ENCODE peak calls at places on chromosomes 7 and 10, in seven cellular contexts. Z is cardiac muscle cell, J is brain microvascular endothelial cell, M is adipocyte, E is AG10803, O is transverse colon, Q is right atrium auricular region. F is an unnamed sample.

GRCh38 chr7:35035511-35035921 is 1.8 kb downstream of the DPY19L1 start:
- DNase-seq in E (peak), Z (peak), J (peak), O (peak), Q (no peak), M (peak), F (no peak)

GRCh38 chr10:45817130-45817859 is 30.0 kb downstream of the AGAP4 start:
- DNase-seq in M (no peak), O (no peak), E (no peak), Z (no peak), J (no peak), Q (no peak), F (no peak)

GRCh38 chr10:106387063-106387462 is 777.4 kb downstream of the SORCS1 start:
- DNase-seq in E (peak), Q (no peak), M (peak), O (no peak), Z (no peak), J (no peak), F (no peak)

GRCh38 chr10:104339469-104340098 is 1.3 kb upstream of the ITPRIP start:
- DNase-seq in E (peak), J (peak), O (peak), Q (no peak), Z (peak), M (peak), F (peak)

GRCh38 chr7:102228935-102229334 is 57.7 kb upstream of the SH2B2 start:
- DNase-seq in J (no peak), E (no peak), O (no peak), Z (no peak), Q (no peak), M (no peak), F (no peak)

GRCh38 chr10:35971397-35971796 is 329.3 kb upstream of the FZD8 start:
- DNase-seq in E (no peak), M (no peak), Z (no peak), Q (no peak), O (no peak), J (no peak), F (no peak)

GRCh38 chr7:134890246-134891240 is 95.8 kb upstream of the AGBL3 start:
- DNase-seq in E (peak), Z (no peak), Q (no peak), J (peak), O (no peak), M (peak), F (peak)

GRCh38 chr7:98229991-98230745 is 18.9 kb downstream of the BHLHA15 start:
- DNase-seq in J (no peak), E (no peak), O (no peak), M (no peak), Q (no peak), Z (no peak), F (no peak)

GRCh38 chr7:123966936-123967335 is 41.9 kb downstream of the SPAM1 start:
- DNase-seq in Q (no peak), O (no peak), J (no peak), Z (peak), E (no peak), M (no peak), F (no peak)

GRCh38 chr7:3504384-3504783 is 203.3 kb downstream of the SDK1 start:
- DNase-seq in Q (no peak), Z (no peak), E (no peak), J (no peak), M (no peak), O (no peak), F (no peak)

GRCh38 chr10:132320776-132321469 is 11.1 kb upstream of the LRRC27 start:
- DNase-seq in O (no peak), Q (no peak), J (no peak), E (no peak), M (no peak), Z (no peak), F (no peak)

GRCh38 chr7:2503056-2503941 is 16.3 kb upstream of the LFNG start:
- DNase-seq in O (no peak), M (no peak), Z (no peak), J (no peak), Q (no peak), E (no peak), F (no peak)

GRCh38 chr7:140625908-140626868 is 14.4 kb downstream of the DENND2A start:
- DNase-seq in Z (peak), M (peak), Q (peak), O (peak), J (peak), E (peak), F (peak)

GRCh38 chr7:128264477-128264876 is 23.4 kb downstream of the LEP start:
- DNase-seq in O (peak), M (no peak), E (no peak), J (no peak), Z (no peak), Q (no peak), F (no peak)

GRCh38 chr10:80157561-80157960 is 25.0 kb downstream of the PLAC9 start:
- DNase-seq in M (no peak), Q (no peak), Z (no peak), J (no peak), O (no peak), E (no peak), F (no peak)

GRCh38 chr7:43584200-43584586 is 1.3 kb downstream of the STK17A start:
- DNase-seq in J (peak), Q (peak), M (peak), O (peak), Z (peak), E (peak), F (peak)

GRCh38 chr10:131726967-131727366 is 173.8 kb upstream of the PPP2R2D start:
- DNase-seq in O (no peak), M (no peak), Q (no peak), E (no peak), Z (no peak), J (no peak), F (no peak)

GRCh38 chr7:818031-818699 is 14.1 kb upstream of the SUN1 start:
- DNase-seq in Z (no peak), M (peak), Q (no peak), J (peak), O (no peak), E (peak), F (no peak)

GRCh38 chr10:132640326-132641125 is 102.9 kb downstream of the INPP5A start:
- DNase-seq in E (no peak), J (no peak), M (no peak), Z (no peak), Q (no peak), O (no peak), F (no peak)

GRCh38 chr10:117374506-117375359 is 507 bp downstream of the PDZD8 start:
- DNase-seq in Q (peak), O (peak), Z (peak), M (peak), J (no peak), E (peak), F (no peak)

GRCh38 chr10:24255115-24255895 is 46.4 kb downstream of the KIAA1217 start:
- DNase-seq in Q (no peak), O (no peak), M (no peak), J (no peak), Z (no peak), E (no peak), F (no peak)

GRCh38 chr7:155767562-155768437 is 44.5 kb downstream of the SHH start:
- DNase-seq in J (no peak), Q (no peak), O (no peak), Z (no peak), E (no peak), M (no peak), F (no peak)

GRCh38 chr10:91908358-91909177 is 718 bp downstream of the FGFBP3 start:
- DNase-seq in E (peak), O (peak), J (peak), M (peak), Q (peak), Z (peak), F (peak)

GRCh38 chr10:6033954-6034353 is 28.2 kb downstream of the IL2RA start:
- DNase-seq in E (peak), Q (no peak), J (no peak), M (peak), O (no peak), Z (no peak), F (no peak)

GRCh38 chr10:16919076-16919972 is 102.1 kb upstream of the RSU1 start:
- DNase-seq in M (no peak), J (no peak), Q (no peak), O (no peak), E (no peak), Z (no peak), F (no peak)

GRCh38 chr10:35335718-35336083 is 608 bp upstream of the CCNY start:
- DNase-seq in E (peak), J (no peak), Z (no peak), O (peak), M (no peak), Q (no peak), F (no peak)

GRCh38 chr7:3787717-3788311 is 486.8 kb downstream of the SDK1 start:
- DNase-seq in Q (no peak), J (peak), E (no peak), O (no peak), Z (no peak), M (no peak), F (no peak)

GRCh38 chr7:23544913-23545354 is 13.2 kb upstream of the TRA2A start:
- DNase-seq in M (peak), Q (no peak), O (no peak), E (peak), Z (peak), J (peak), F (peak)

GRCh38 chr7:1458676-1459511 is at the start of gene MICALL2:
- DNase-seq in Z (peak), Q (peak), J (peak), E (peak), O (peak), M (peak), F (peak)

GRCh38 chr10:26890956-26891355 is 30.2 kb upstream of the ABI1 start:
- DNase-seq in Z (peak), E (peak), Q (no peak), O (peak), J (peak), M (peak), F (peak)

GRCh38 chr10:122363311-122363710 is 11.2 kb upstream of the PLEKHA1 start:
- DNase-seq in Q (no peak), O (no peak), E (no peak), Z (no peak), J (no peak), M (no peak), F (peak)

GRCh38 chr10:110977662-110978061 is 58.3 kb downstream of the SHOC2 start:
- DNase-seq in O (no peak), Z (no peak), J (no peak), Q (no peak), M (no peak), E (peak), F (peak)

GRCh38 chr10:72049969-72050781 is 38.2 kb downstream of the SPOCK2 start:
- DNase-seq in E (no peak), O (no peak), J (no peak), Z (no peak), Q (no peak), M (peak), F (no peak)

GRCh38 chr7:140544278-140544896 is 65.1 kb upstream of the MKRN1 start:
- DNase-seq in O (peak), E (no peak), Q (no peak), J (no peak), Z (no peak), M (no peak), F (no peak)

GRCh38 chr7:45713669-45714520 is 139.7 kb downstream of the ADCY1 start:
- DNase-seq in M (no peak), O (no peak), Z (no peak), J (no peak), Q (no peak), E (no peak), F (no peak)

GRCh38 chr7:150942591-150943452 is 35.3 kb downstream of the KCNH2 start:
- DNase-seq in Z (no peak), E (no peak), J (no peak), O (no peak), M (no peak), Q (no peak), F (no peak)

GRCh38 chr7:37684927-37685326 is 1.4 kb downstream of the GPR141 start:
- DNase-seq in Z (no peak), M (no peak), J (no peak), Q (no peak), O (no peak), E (no peak), F (no peak)

GRCh38 chr7:37694208-37695080 is 10.9 kb downstream of the GPR141 start:
- DNase-seq in O (no peak), Q (no peak), E (no peak), Z (no peak), J (no peak), M (no peak), F (no peak)

GRCh38 chr7:37690206-37690605 is 6.6 kb downstream of the GPR141 start:
- DNase-seq in O (no peak), M (no peak), Z (no peak), J (no peak), Q (no peak), E (no peak), F (no peak)
- H3K4me3 ChIP-seq in O (no peak), M (no peak), Z (no peak), J (no peak), Q (no peak), E (no peak), F (no peak)

GRCh38 chr10:109924947-109925620 is 1.8 kb upstream of the XPNPEP1 start:
- DNase-seq in E (no peak), J (no peak), Z (no peak), M (no peak), Q (no peak), O (no peak), F (no peak)
- H3K4me3 ChIP-seq in E (no peak), J (no peak), Z (no peak), M (no peak), Q (no peak), O (no peak), F (no peak)

DNA sequence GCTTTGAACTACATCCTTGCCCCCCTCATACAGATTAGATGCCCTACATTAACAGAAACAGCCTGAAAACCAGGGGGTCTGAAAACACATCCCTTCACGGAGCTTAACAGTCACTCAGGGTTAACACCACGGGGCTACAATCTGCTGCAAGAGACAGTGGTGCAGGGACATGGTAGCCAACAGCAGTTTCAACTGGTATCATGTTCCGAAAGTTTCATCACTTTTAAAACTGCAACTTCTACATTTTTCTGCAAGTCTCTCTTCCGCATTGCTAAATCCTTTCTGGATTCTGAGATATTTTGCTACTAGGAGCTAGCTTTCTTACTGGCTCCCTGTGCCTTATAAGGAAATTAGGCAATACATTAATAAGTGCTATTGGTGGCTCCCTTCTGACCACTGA is 92.6 kb downstream of the JAZF1 start:
- DNase-seq in Z (no peak), O (no peak), J (no peak), Q (no peak), M (peak), E (peak), F (no peak)
- H3K4me3 ChIP-seq in Z (no peak), O (no peak), J (no peak), Q (no peak), M (peak), E (no peak), F (no peak)

GRCh38 chr10:50432610-50433009 is 181.3 kb upstream of the ASAH2 start:
- DNase-seq in E (no peak), Q (no peak), J (no peak), O (no peak), Z (no peak), M (no peak), F (no peak)
- H3K4me3 ChIP-seq in E (no peak), Q (no peak), J (no peak), O (no peak), Z (no peak), M (no peak), F (no peak)

F was measured in SJSA1.